ENCODE peak calls at places on chromosome 19, in five cellular contexts. D is neuronal stem cell, N is mesendoderm, V is H9, R is IMR-90. T is an unnamed sample.

GRCh38 chr19:22735911-22736645 is 47.9 kb downstream of the ZNF99 start:
- DNase-seq in D (no peak), N (no peak), V (no peak), R (no peak), T (no peak)

GRCh38 chr19:30671622-30672051 is 299.5 kb downstream of the ZNF536 start:
- DNase-seq in D (no peak), N (no peak), V (no peak), R (no peak), T (no peak)

GRCh38 chr19:18157465-18158063 is 4.6 kb downstream of the PIK3R2 start:
- DNase-seq in D (no peak), N (no peak), V (peak; percentile 76), R (no peak), T (no peak)

GRCh38 chr19:18185538-18185937 is 7.5 kb upstream of the MPV17L2 start:
- DNase-seq in D (no peak), N (no peak), V (peak; percentile 55), R (no peak), T (no peak)

GRCh38 chr19:40305403-40305802 is 20.3 kb upstream of the AKT2 start:
- DNase-seq in D (peak; percentile 74), N (peak; percentile 86), V (peak; percentile 79), R (peak; percentile 90), T (peak; percentile 71)

GRCh38 chr19:29666634-29667389 is 1.6 kb downstream of the PLEKHF1 start:
- DNase-seq in D (peak; percentile 29), N (peak; percentile 75), V (peak; percentile 73), R (peak; percentile 64), T (peak; percentile 61)

GRCh38 chr19:41218615-41219507 is at the start of gene AXL:
- DNase-seq in D (peak; percentile 86), N (peak; percentile 96), V (peak; percentile 91), R (peak; percentile 86), T (no peak)

GRCh38 chr19:40780582-40780981 is 2.5 kb downstream of the RAB4B start:
- DNase-seq in D (no peak), N (no peak), V (no peak), R (no peak), T (no peak)

GRCh38 chr19:13843104-13843921 is 33.6 kb upstream of the NANOS3 start:
- DNase-seq in D (no peak), N (peak; percentile 84), V (peak; percentile 74), R (peak; percentile 47), T (peak; percentile 56)

GRCh38 chr19:40266912-40267600 is 18.1 kb downstream of the AKT2 start:
- DNase-seq in D (no peak), N (peak; percentile 30), V (no peak), R (no peak), T (no peak)

GRCh38 chr19:35936738-35937268 is 629 bp downstream of the LRFN3 start:
- DNase-seq in D (no peak), N (no peak), V (no peak), R (no peak), T (no peak)

GRCh38 chr19:35549879-35550523 is 4.6 kb downstream of the TMEM147 start:
- DNase-seq in D (no peak), N (no peak), V (no peak), R (no peak), T (no peak)

GRCh38 chr19:44720945-44721344 is 22.0 kb downstream of the CEACAM16 start:
- DNase-seq in D (no peak), N (no peak), V (no peak), R (no peak), T (peak; percentile 85)

GRCh38 chr19:44718441-44719261 is 19.7 kb downstream of the CEACAM16 start:
- DNase-seq in D (peak; percentile 69), N (peak; percentile 97), V (peak; percentile 89), R (peak; percentile 56), T (no peak)

GRCh38 chr19:44717603-44718002 is 18.7 kb downstream of the CEACAM16 start:
- DNase-seq in D (no peak), N (no peak), V (no peak), R (no peak), T (no peak)

GRCh38 chr19:44722131-44723121 is 23.5 kb downstream of the CEACAM16 start:
- DNase-seq in D (no peak), N (no peak), V (no peak), R (no peak), T (peak; percentile 46)

DNA sequence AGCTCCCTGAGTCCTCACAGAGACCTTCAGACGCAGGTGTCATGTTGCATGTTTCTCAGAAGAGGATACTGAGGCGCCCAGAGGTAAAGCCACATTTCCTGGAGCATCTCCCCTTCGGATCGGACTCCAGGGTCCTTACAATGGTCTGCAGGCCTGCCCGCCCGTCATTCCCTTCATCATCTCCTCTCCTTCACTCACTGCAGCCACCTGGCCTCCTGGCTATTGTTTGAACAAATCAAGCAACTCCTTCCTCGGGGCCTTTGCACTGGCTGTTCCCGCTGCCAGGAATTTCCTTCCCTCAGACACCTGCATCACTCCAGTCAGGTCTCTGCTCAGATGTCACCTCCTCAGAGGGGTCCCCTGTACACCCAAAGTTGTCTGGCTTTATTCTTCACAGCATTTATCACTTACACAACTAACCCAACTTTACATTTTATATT is 20.3 kb downstream of the CEACAM16 start:
- DNase-seq in D (no peak), N (no peak), V (peak; percentile 62), R (no peak), T (no peak)
- H3K4ac ChIP-seq in D (no peak overlapping the region), N (no peak overlapping the region), V (no peak overlapping the region), R (peak overlapping the region; percentile 96), T (no peak overlapping the region)

DNA sequence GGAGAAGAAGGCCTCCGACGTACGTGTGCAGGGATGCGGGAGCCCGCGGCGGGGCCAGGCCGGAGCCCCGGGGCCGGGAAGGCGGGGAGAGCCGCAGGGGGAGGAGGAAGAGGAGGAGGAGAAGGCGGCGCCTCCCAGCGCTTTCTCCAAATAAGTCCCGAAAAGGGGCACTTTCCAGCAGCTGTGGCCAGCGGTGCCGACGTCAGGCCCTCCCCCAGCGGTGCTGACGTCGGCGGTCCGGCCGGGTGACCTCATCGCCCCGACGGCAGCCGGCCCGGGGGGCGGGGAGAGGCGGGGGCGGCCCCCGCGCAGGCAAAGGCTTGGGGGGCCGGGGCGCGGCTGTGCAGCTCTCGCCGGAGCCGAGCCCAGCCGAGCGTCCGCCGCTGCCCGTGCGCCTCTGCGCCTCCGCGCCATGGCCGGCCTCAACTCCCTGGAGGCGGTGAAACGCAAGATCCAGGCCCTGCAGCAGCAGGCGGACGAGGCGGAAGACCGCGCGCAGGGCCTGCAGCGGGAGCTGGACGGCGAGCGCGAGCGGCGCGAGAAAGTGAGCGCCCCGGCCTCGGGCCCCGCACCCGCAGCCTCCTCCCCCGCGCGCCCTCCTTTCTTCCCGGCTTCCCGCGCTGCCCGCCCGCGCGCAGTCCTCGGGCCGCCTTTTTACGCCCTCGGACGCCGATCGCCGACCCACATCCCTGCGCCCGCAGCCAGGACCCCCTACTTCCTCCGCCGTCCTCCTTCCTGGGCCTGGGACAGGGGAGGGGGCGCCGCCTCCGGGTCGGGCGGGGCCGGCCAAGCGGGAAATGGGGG is at the start of gene TPM4:
- DNase-seq in D (peak; percentile 86), N (peak; percentile 97), V (peak; percentile 95), R (peak; percentile 96), T (peak; percentile 98)
- H3K4ac ChIP-seq in D (peak within 1 kb of the TSS; percentile 97), N (peak within 1 kb of the TSS; percentile 99), V (peak within 1 kb of the TSS; percentile 92), R (peak within 1 kb of the TSS; percentile 97), T (peak within 1 kb of the TSS; percentile 100)

GRCh38 chr19:1249298-1249989 is 1.1 kb downstream of the MIDN start:
- DNase-seq in D (peak; percentile 97), N (peak; percentile 97), V (peak; percentile 95), R (peak; percentile 96), T (peak; percentile 93)
- H3K4ac ChIP-seq in D (peak overlapping the region; percentile 53), N (peak overlapping the region; percentile 100), V (no peak overlapping the region), R (peak overlapping the region; percentile 41), T (peak overlapping the region; percentile 92)

GRCh38 chr19:39125554-39126311 is at the start of gene PAK4:
- DNase-seq in D (peak; percentile 98), N (peak; percentile 99), V (peak; percentile 98), R (peak; percentile 96), T (peak; percentile 99)
- H3K4ac ChIP-seq in D (no peak within 1 kb of the TSS), N (peak within 1 kb of the TSS; percentile 49), V (no peak within 1 kb of the TSS), R (peak within 1 kb of the TSS; percentile 82), T (peak within 1 kb of the TSS; percentile 99)